ENCODE peak calls at places on chromosomes 13 and 19, in ten cellular contexts. One of them, this sample, is unnamed.

GRCh38 chr13:101231751-101232428 is 184.4 kb downstream of the NALCN start:
- DNase-seq in astrocyte of the cerebellum: no peak
- DNase-seq in CD4-positive, CD25-positive, alpha-beta regulatory T cell: no peak
- DNase-seq in fibroblast of the aortic adventitia: peak
- DNase-seq in cardiac muscle cell: no peak
- DNase-seq in adipocyte: peak
- DNase-seq in astrocyte of the spinal cord: peak
- DNase-seq in uterus: no peak
- DNase-seq in cardiac fibroblast: peak
- DNase-seq in GM23248: peak
- DNase-seq in this sample: peak

GRCh38 chr19:17420267-17420924 is 549 bp downstream of the MVB12A start:
- DNase-seq in astrocyte of the cerebellum: no peak
- DNase-seq in CD4-positive, CD25-positive, alpha-beta regulatory T cell: peak
- DNase-seq in fibroblast of the aortic adventitia: peak
- DNase-seq in cardiac muscle cell: peak
- DNase-seq in adipocyte: no peak
- DNase-seq in astrocyte of the spinal cord: peak
- DNase-seq in uterus: peak
- DNase-seq in cardiac fibroblast: no peak
- DNase-seq in GM23248: peak
- DNase-seq in this sample: no peak

GRCh38 chr13:40316301-40316700 is 350.1 kb downstream of the FOXO1 start:
- DNase-seq in astrocyte of the cerebellum: no peak
- DNase-seq in CD4-positive, CD25-positive, alpha-beta regulatory T cell: peak
- DNase-seq in fibroblast of the aortic adventitia: no peak
- DNase-seq in cardiac muscle cell: no peak
- DNase-seq in adipocyte: no peak
- DNase-seq in astrocyte of the spinal cord: no peak
- DNase-seq in uterus: no peak
- DNase-seq in cardiac fibroblast: no peak
- DNase-seq in GM23248: no peak
- DNase-seq in this sample: no peak

GRCh38 chr19:43649514-43649913 is 9.9 kb upstream of the CADM4 start:
- DNase-seq in astrocyte of the cerebellum: no peak
- DNase-seq in CD4-positive, CD25-positive, alpha-beta regulatory T cell: no peak
- DNase-seq in fibroblast of the aortic adventitia: no peak
- DNase-seq in cardiac muscle cell: no peak
- DNase-seq in adipocyte: no peak
- DNase-seq in astrocyte of the spinal cord: no peak
- DNase-seq in uterus: no peak
- DNase-seq in cardiac fibroblast: no peak
- DNase-seq in GM23248: no peak
- DNase-seq in this sample: no peak

GRCh38 chr19:35015576-35016351 is 14.5 kb upstream of the SCN1B start:
- DNase-seq in astrocyte of the cerebellum: no peak
- DNase-seq in CD4-positive, CD25-positive, alpha-beta regulatory T cell: no peak
- DNase-seq in fibroblast of the aortic adventitia: no peak
- DNase-seq in cardiac muscle cell: no peak
- DNase-seq in adipocyte: no peak
- DNase-seq in astrocyte of the spinal cord: no peak
- DNase-seq in uterus: no peak
- DNase-seq in cardiac fibroblast: no peak
- DNase-seq in GM23248: peak
- DNase-seq in this sample: no peak

GRCh38 chr13:75461314-75461713 is 20.7 kb downstream of the TBC1D4 start:
- DNase-seq in astrocyte of the cerebellum: no peak
- DNase-seq in CD4-positive, CD25-positive, alpha-beta regulatory T cell: no peak
- DNase-seq in fibroblast of the aortic adventitia: no peak
- DNase-seq in cardiac muscle cell: no peak
- DNase-seq in adipocyte: peak
- DNase-seq in astrocyte of the spinal cord: no peak
- DNase-seq in uterus: no peak
- DNase-seq in cardiac fibroblast: no peak
- DNase-seq in GM23248: no peak
- DNase-seq in this sample: no peak

GRCh38 chr13:37365496-37365895 is 233.1 kb downstream of the POSTN start:
- DNase-seq in astrocyte of the cerebellum: no peak
- DNase-seq in CD4-positive, CD25-positive, alpha-beta regulatory T cell: no peak
- DNase-seq in fibroblast of the aortic adventitia: no peak
- DNase-seq in cardiac muscle cell: no peak
- DNase-seq in adipocyte: no peak
- DNase-seq in astrocyte of the spinal cord: no peak
- DNase-seq in uterus: no peak
- DNase-seq in cardiac fibroblast: no peak
- DNase-seq in GM23248: no peak
- DNase-seq in this sample: no peak

GRCh38 chr19:15285896-15286591 is 46.3 kb downstream of the BRD4 start:
- DNase-seq in astrocyte of the cerebellum: no peak
- DNase-seq in CD4-positive, CD25-positive, alpha-beta regulatory T cell: no peak
- DNase-seq in fibroblast of the aortic adventitia: no peak
- DNase-seq in cardiac muscle cell: no peak
- DNase-seq in adipocyte: no peak
- DNase-seq in astrocyte of the spinal cord: no peak
- DNase-seq in uterus: no peak
- DNase-seq in cardiac fibroblast: no peak
- DNase-seq in GM23248: no peak
- DNase-seq in this sample: no peak

GRCh38 chr13:101751488-101751887 is 299.0 kb downstream of the ITGBL1 start:
- DNase-seq in astrocyte of the cerebellum: peak
- DNase-seq in CD4-positive, CD25-positive, alpha-beta regulatory T cell: no peak
- DNase-seq in fibroblast of the aortic adventitia: peak
- DNase-seq in cardiac muscle cell: peak
- DNase-seq in adipocyte: peak
- DNase-seq in astrocyte of the spinal cord: peak
- DNase-seq in uterus: no peak
- DNase-seq in cardiac fibroblast: peak
- DNase-seq in GM23248: peak
- DNase-seq in this sample: peak

GRCh38 chr13:51502206-51502651 is 49.4 kb upstream of the INTS6 start:
- DNase-seq in astrocyte of the cerebellum: no peak
- DNase-seq in CD4-positive, CD25-positive, alpha-beta regulatory T cell: peak
- DNase-seq in fibroblast of the aortic adventitia: peak
- DNase-seq in cardiac muscle cell: no peak
- DNase-seq in adipocyte: peak
- DNase-seq in astrocyte of the spinal cord: no peak
- DNase-seq in uterus: no peak
- DNase-seq in cardiac fibroblast: peak
- DNase-seq in GM23248: peak
- DNase-seq in this sample: no peak

GRCh38 chr19:4284176-4284958 is 5.3 kb downstream of the SHD start:
- DNase-seq in astrocyte of the cerebellum: no peak
- DNase-seq in CD4-positive, CD25-positive, alpha-beta regulatory T cell: no peak
- DNase-seq in fibroblast of the aortic adventitia: no peak
- DNase-seq in cardiac muscle cell: peak
- DNase-seq in adipocyte: no peak
- DNase-seq in astrocyte of the spinal cord: no peak
- DNase-seq in uterus: no peak
- DNase-seq in cardiac fibroblast: no peak
- DNase-seq in GM23248: peak
- DNase-seq in this sample: no peak

GRCh38 chr19:47663911-47664771 is 49.1 kb upstream of the EHD2 start:
- DNase-seq in astrocyte of the cerebellum: peak
- DNase-seq in CD4-positive, CD25-positive, alpha-beta regulatory T cell: no peak
- DNase-seq in fibroblast of the aortic adventitia: peak
- DNase-seq in cardiac muscle cell: peak
- DNase-seq in adipocyte: peak
- DNase-seq in astrocyte of the spinal cord: peak
- DNase-seq in uterus: peak
- DNase-seq in cardiac fibroblast: peak
- DNase-seq in GM23248: peak
- DNase-seq in this sample: peak

GRCh38 chr13:63605403-63605802 is 2189.8 kb upstream of the PCDH20 start:
- DNase-seq in astrocyte of the cerebellum: no peak
- DNase-seq in CD4-positive, CD25-positive, alpha-beta regulatory T cell: no peak
- DNase-seq in fibroblast of the aortic adventitia: no peak
- DNase-seq in cardiac muscle cell: no peak
- DNase-seq in adipocyte: no peak
- DNase-seq in astrocyte of the spinal cord: no peak
- DNase-seq in uterus: no peak
- DNase-seq in cardiac fibroblast: no peak
- DNase-seq in GM23248: no peak
- DNase-seq in this sample: no peak

GRCh38 chr19:19171821-19172532 is 1.9 kb upstream of the MEF2B start:
- DNase-seq in astrocyte of the cerebellum: no peak
- DNase-seq in CD4-positive, CD25-positive, alpha-beta regulatory T cell: no peak
- DNase-seq in fibroblast of the aortic adventitia: peak
- DNase-seq in cardiac muscle cell: no peak
- DNase-seq in adipocyte: peak
- DNase-seq in astrocyte of the spinal cord: peak
- DNase-seq in uterus: no peak
- DNase-seq in cardiac fibroblast: peak
- DNase-seq in GM23248: peak
- DNase-seq in this sample: no peak

GRCh38 chr13:106426909-106427308 is 108.6 kb downstream of the EFNB2 start:
- DNase-seq in astrocyte of the cerebellum: no peak
- DNase-seq in CD4-positive, CD25-positive, alpha-beta regulatory T cell: no peak
- DNase-seq in fibroblast of the aortic adventitia: no peak
- DNase-seq in cardiac muscle cell: no peak
- DNase-seq in adipocyte: no peak
- DNase-seq in astrocyte of the spinal cord: no peak
- DNase-seq in uterus: no peak
- DNase-seq in cardiac fibroblast: no peak
- DNase-seq in GM23248: no peak
- DNase-seq in this sample: no peak
- H3K4me3 ChIP-seq in astrocyte of the cerebellum: no peak
- H3K4me3 ChIP-seq in CD4-positive, CD25-positive, alpha-beta regulatory T cell: no peak
- H3K4me3 ChIP-seq in fibroblast of the aortic adventitia: no peak
- H3K4me3 ChIP-seq in cardiac muscle cell: no peak
- H3K4me3 ChIP-seq in adipocyte: no peak
- H3K4me3 ChIP-seq in astrocyte of the spinal cord: no peak
- H3K4me3 ChIP-seq in uterus: no peak
- H3K4me3 ChIP-seq in cardiac fibroblast: no peak
- H3K4me3 ChIP-seq in GM23248: no peak
- H3K4me3 ChIP-seq in this sample: no peak

GRCh38 chr13:114130131-114130707 is 2.2 kb downstream of the RASA3 start:
- DNase-seq in astrocyte of the cerebellum: no peak
- DNase-seq in CD4-positive, CD25-positive, alpha-beta regulatory T cell: no peak
- DNase-seq in fibroblast of the aortic adventitia: no peak
- DNase-seq in cardiac muscle cell: no peak
- DNase-seq in adipocyte: no peak
- DNase-seq in astrocyte of the spinal cord: no peak
- DNase-seq in uterus: no peak
- DNase-seq in cardiac fibroblast: peak
- DNase-seq in GM23248: peak
- DNase-seq in this sample: no peak
- H3K4me3 ChIP-seq in astrocyte of the cerebellum: peak
- H3K4me3 ChIP-seq in CD4-positive, CD25-positive, alpha-beta regulatory T cell: peak
- H3K4me3 ChIP-seq in fibroblast of the aortic adventitia: peak
- H3K4me3 ChIP-seq in cardiac muscle cell: peak
- H3K4me3 ChIP-seq in adipocyte: peak
- H3K4me3 ChIP-seq in astrocyte of the spinal cord: peak
- H3K4me3 ChIP-seq in uterus: peak
- H3K4me3 ChIP-seq in cardiac fibroblast: peak
- H3K4me3 ChIP-seq in GM23248: peak
- H3K4me3 ChIP-seq in this sample: peak

GRCh38 chr19:14147797-14148605 is 11.6 kb upstream of the ASF1B start:
- DNase-seq in astrocyte of the cerebellum: peak
- DNase-seq in CD4-positive, CD25-positive, alpha-beta regulatory T cell: peak
- DNase-seq in fibroblast of the aortic adventitia: peak
- DNase-seq in cardiac muscle cell: peak
- DNase-seq in adipocyte: peak
- DNase-seq in astrocyte of the spinal cord: peak
- DNase-seq in uterus: peak
- DNase-seq in cardiac fibroblast: peak
- DNase-seq in GM23248: peak
- DNase-seq in this sample: no peak
- H3K4me3 ChIP-seq in astrocyte of the cerebellum: no peak
- H3K4me3 ChIP-seq in CD4-positive, CD25-positive, alpha-beta regulatory T cell: peak
- H3K4me3 ChIP-seq in fibroblast of the aortic adventitia: peak
- H3K4me3 ChIP-seq in cardiac muscle cell: no peak
- H3K4me3 ChIP-seq in adipocyte: no peak
- H3K4me3 ChIP-seq in astrocyte of the spinal cord: no peak
- H3K4me3 ChIP-seq in uterus: no peak
- H3K4me3 ChIP-seq in cardiac fibroblast: no peak
- H3K4me3 ChIP-seq in GM23248: no peak
- H3K4me3 ChIP-seq in this sample: peak

GRCh38 chr19:42282810-42283247 is 13.8 kb downstream of the CIC start:
- DNase-seq in astrocyte of the cerebellum: no peak
- DNase-seq in CD4-positive, CD25-positive, alpha-beta regulatory T cell: no peak
- DNase-seq in fibroblast of the aortic adventitia: no peak
- DNase-seq in cardiac muscle cell: no peak
- DNase-seq in adipocyte: no peak
- DNase-seq in astrocyte of the spinal cord: no peak
- DNase-seq in uterus: no peak
- DNase-seq in cardiac fibroblast: no peak
- DNase-seq in GM23248: no peak
- DNase-seq in this sample: no peak

GRCh38 chr19:42280761-42281174 is 11.7 kb downstream of the CIC start:
- DNase-seq in astrocyte of the cerebellum: no peak
- DNase-seq in CD4-positive, CD25-positive, alpha-beta regulatory T cell: no peak
- DNase-seq in fibroblast of the aortic adventitia: no peak
- DNase-seq in cardiac muscle cell: peak
- DNase-seq in adipocyte: peak
- DNase-seq in astrocyte of the spinal cord: peak
- DNase-seq in uterus: peak
- DNase-seq in cardiac fibroblast: peak
- DNase-seq in GM23248: peak
- DNase-seq in this sample: no peak

GRCh38 chr19:42281175-42282035 is 12.4 kb downstream of the CIC start:
- DNase-seq in astrocyte of the cerebellum: no peak
- DNase-seq in CD4-positive, CD25-positive, alpha-beta regulatory T cell: no peak
- DNase-seq in fibroblast of the aortic adventitia: peak
- DNase-seq in cardiac muscle cell: peak
- DNase-seq in adipocyte: peak
- DNase-seq in astrocyte of the spinal cord: peak
- DNase-seq in uterus: peak
- DNase-seq in cardiac fibroblast: peak
- DNase-seq in GM23248: peak
- DNase-seq in this sample: peak

GRCh38 chr19:42283248-42284065 is 14.4 kb downstream of the CIC start:
- DNase-seq in astrocyte of the cerebellum: peak
- DNase-seq in CD4-positive, CD25-positive, alpha-beta regulatory T cell: peak
- DNase-seq in fibroblast of the aortic adventitia: peak
- DNase-seq in cardiac muscle cell: peak
- DNase-seq in adipocyte: peak
- DNase-seq in astrocyte of the spinal cord: peak
- DNase-seq in uterus: peak
- DNase-seq in cardiac fibroblast: peak
- DNase-seq in GM23248: peak
- DNase-seq in this sample: peak

DNA sequence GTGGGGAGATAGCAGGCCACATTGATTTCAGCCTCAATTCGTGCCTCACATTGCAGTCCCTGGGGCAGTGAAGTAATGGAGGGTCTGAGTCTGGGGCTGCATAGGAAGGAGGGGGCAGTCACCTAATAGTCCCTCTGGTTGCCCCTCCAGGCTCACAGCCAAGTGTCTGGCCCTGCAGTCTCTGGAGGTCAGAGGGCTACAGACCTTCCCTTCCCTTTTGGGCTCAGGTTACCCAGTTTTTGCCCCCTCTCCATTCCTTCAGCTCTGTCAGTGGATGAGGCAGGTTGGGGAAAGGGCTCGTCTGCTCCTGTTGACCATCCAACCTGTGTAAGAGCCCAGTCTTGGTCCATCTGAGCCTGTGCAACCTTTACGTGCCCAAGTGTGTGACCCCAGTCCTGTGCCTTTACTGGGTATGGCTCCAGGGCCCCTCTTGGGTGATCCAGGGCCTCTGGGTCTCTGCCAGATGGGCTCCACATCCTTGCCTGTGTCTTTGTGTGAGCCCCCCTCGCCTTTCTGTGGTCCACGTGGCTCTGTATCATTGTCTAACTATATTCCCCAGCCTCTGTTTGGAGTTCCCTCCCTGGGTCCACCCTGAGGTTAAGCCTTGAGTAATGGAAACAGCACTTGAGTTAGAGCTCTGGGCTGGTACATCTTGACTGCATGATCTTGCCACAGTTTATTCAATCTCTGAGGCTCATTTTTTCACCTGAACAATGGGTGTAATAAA is 13.1 kb downstream of the CIC start:
- DNase-seq in astrocyte of the cerebellum: no peak
- DNase-seq in CD4-positive, CD25-positive, alpha-beta regulatory T cell: no peak
- DNase-seq in fibroblast of the aortic adventitia: peak
- DNase-seq in cardiac muscle cell: no peak
- DNase-seq in adipocyte: peak
- DNase-seq in astrocyte of the spinal cord: no peak
- DNase-seq in uterus: no peak
- DNase-seq in cardiac fibroblast: peak
- DNase-seq in GM23248: peak
- DNase-seq in this sample: no peak
- H3K4me3 ChIP-seq in astrocyte of the cerebellum: peak
- H3K4me3 ChIP-seq in CD4-positive, CD25-positive, alpha-beta regulatory T cell: peak
- H3K4me3 ChIP-seq in fibroblast of the aortic adventitia: peak
- H3K4me3 ChIP-seq in cardiac muscle cell: peak
- H3K4me3 ChIP-seq in adipocyte: peak
- H3K4me3 ChIP-seq in astrocyte of the spinal cord: no peak
- H3K4me3 ChIP-seq in uterus: peak
- H3K4me3 ChIP-seq in cardiac fibroblast: no peak
- H3K4me3 ChIP-seq in GM23248: peak
- H3K4me3 ChIP-seq in this sample: peak

This sample was measured in retinal pigment epithelial cell.